ENCODE peak calls at places on chromosomes 2 and 18, in seven cellular contexts. A, J, G, F, Y, H and X are unnamed samples.

GRCh38 chr2:44902178-44902577 is 39.3 kb upstream of the SIX3 start:
- DNase-seq in H (no peak), J (no peak), G (no peak), F (no peak), A (no peak), Y (no peak), X (no peak)

GRCh38 chr18:22983175-22983574 is 50.0 kb downstream of the RBBP8 start:
- DNase-seq in H (peak; percentile 64), A (no peak), F (no peak), Y (no peak), G (peak; percentile 25), J (peak; percentile 35), X (peak; percentile 68)

GRCh38 chr2:109435866-109436634 is 177.7 kb downstream of the SEPTIN10 start:
- DNase-seq in F (no peak), H (peak; percentile 43), G (no peak), J (no peak), A (no peak), Y (no peak), X (no peak)

GRCh38 chr2:207474871-207475485 is 54.8 kb upstream of the CREB1 start:
- DNase-seq in H (peak; percentile 68), Y (no peak), J (peak; percentile 75), G (peak; percentile 60), F (peak; percentile 64), A (peak; percentile 46), X (peak; percentile 74)

GRCh38 chr18:56702946-56703345 is 51.8 kb downstream of the WDR7 start:
- DNase-seq in J (peak; percentile 50), G (peak; percentile 35), Y (no peak), A (peak; percentile 7), F (peak; percentile 10), H (peak; percentile 50), X (peak; percentile 42)

GRCh38 chr2:77521931-77522470 is at the start of gene LRRTM4:
- DNase-seq in H (no peak), A (no peak), Y (no peak), J (peak; percentile 47), G (peak; percentile 80), F (peak; percentile 74), X (no peak)

GRCh38 chr2:208072250-208072892 is 47.0 kb upstream of the PLEKHM3 start:
- DNase-seq in J (peak; percentile 76), G (peak; percentile 53), Y (peak; percentile 9), A (peak; percentile 49), F (peak; percentile 83), H (peak; percentile 72), X (peak; percentile 69)

GRCh38 chr2:11738589-11739436 is 7.6 kb upstream of the LPIN1 start:
- DNase-seq in F (peak; percentile 52), G (no peak), J (peak; percentile 77), H (peak; percentile 87), Y (no peak), A (no peak), X (peak; percentile 97)

GRCh38 chr2:121647396-121647795 is 1.9 kb downstream of the CLASP1 start:
- DNase-seq in G (no peak), J (no peak), A (no peak), Y (no peak), F (no peak), H (no peak), X (no peak)

GRCh38 chr18:3340682-3341097 is 78.8 kb downstream of the MYL12B start:
- DNase-seq in J (peak; percentile 62), H (peak; percentile 28), F (no peak), A (no peak), Y (no peak), G (no peak), X (peak; percentile 94)

GRCh38 chr2:190947139-190947538 is 66.5 kb downstream of the GLS start:
- DNase-seq in F (no peak), G (no peak), Y (no peak), H (peak; percentile 40), A (no peak), J (peak; percentile 21), X (peak; percentile 60)

GRCh38 chr2:200850512-200851256 is 13.8 kb downstream of the CLK1 start:
- DNase-seq in H (no peak), F (no peak), A (no peak), J (no peak), Y (no peak), G (no peak), X (no peak)

GRCh38 chr2:64423303-64423702 is 30.7 kb upstream of the LGALSL start:
- DNase-seq in Y (no peak), A (no peak), F (no peak), H (no peak), J (no peak), G (no peak), X (no peak)

GRCh38 chr2:3743951-3744555 is 40.7 kb downstream of the DCDC2C start:
- DNase-seq in H (no peak), A (no peak), J (no peak), Y (no peak), F (no peak), G (no peak), X (no peak)

GRCh38 chr2:231483398-231484329 is 19.4 kb upstream of the NCL start:
- DNase-seq in H (no peak), Y (no peak), F (peak; percentile 38), J (no peak), A (peak; percentile 16), G (no peak), X (peak; percentile 10)

GRCh38 chr2:236600892-236601291 is 31.3 kb downstream of the ACKR3 start:
- DNase-seq in A (no peak), J (no peak), G (no peak), H (no peak), F (no peak), Y (no peak), X (no peak)

GRCh38 chr2:88184762-88185161 is 14.6 kb downstream of the THNSL2 start:
- DNase-seq in G (no peak), Y (no peak), J (no peak), F (no peak), H (no peak), A (no peak), X (no peak)

GRCh38 chr2:44969936-44970335 is 28.4 kb downstream of the SIX3 start:
- DNase-seq in H (no peak), J (no peak), A (no peak), F (peak; percentile 8), G (no peak), Y (no peak), X (no peak)

GRCh38 chr18:6057604-6058003 is 162.3 kb upstream of the TMEM200C start:
- DNase-seq in H (peak; percentile 48), J (no peak), G (no peak), Y (no peak), F (no peak), A (no peak), X (no peak)

GRCh38 chr2:121015971-121016485 is 269.0 kb downstream of the TFCP2L1 start:
- DNase-seq in H (no peak), F (no peak), G (no peak), J (no peak), A (no peak), Y (no peak), X (no peak)

GRCh38 chr2:17232751-17233150 is 285.5 kb downstream of the RAD51AP2 start:
- DNase-seq in J (no peak), A (no peak), Y (no peak), H (no peak), G (no peak), F (no peak), X (peak; percentile 48)

GRCh38 chr18:3931542-3932112 is 481.7 kb downstream of the TGIF1 start:
- DNase-seq in F (no peak), A (no peak), J (no peak), H (peak; percentile 12), Y (no peak), G (no peak), X (no peak)

GRCh38 chr2:120367221-120367620 is 21.3 kb downstream of the INHBB start:
- DNase-seq in F (no peak), Y (no peak), G (no peak), H (no peak), J (no peak), A (no peak), X (no peak)

GRCh38 chr2:195338856-195339255 is 318.2 kb upstream of the SLC39A10 start:
- DNase-seq in H (no peak), A (no peak), Y (no peak), J (no peak), F (no peak), G (no peak), X (no peak)

GRCh38 chr2:10331033-10331701 is 28.5 kb downstream of the HPCAL1 start:
- DNase-seq in G (no peak), F (no peak), Y (peak; percentile 77), H (no peak), J (peak; percentile 51), A (peak; percentile 70), X (peak; percentile 60)

GRCh38 chr2:225041210-225041870 is 928 bp downstream of the DOCK10 start:
- DNase-seq in A (peak; percentile 41), G (peak; percentile 76), F (peak; percentile 73), J (no peak), H (peak; percentile 62), Y (peak; percentile 55), X (peak; percentile 35)